ENCODE peak calls at places on chromosome 6, in four cellular contexts. One of them, this sample, is unnamed.

GRCh38 chr6:31308050-31308844 is 36.4 kb upstream of the HLA-C start:
- DNase-seq in K562: peak; percentile 68
- DNase-seq in HepG2: no peak
- DNase-seq in H1: peak; percentile 66
- DNase-seq in this sample: peak; percentile 88

GRCh38 chr6:114361036-114361435 is 18.2 kb upstream of the HS3ST5 start:
- DNase-seq in K562: no peak
- DNase-seq in HepG2: no peak
- DNase-seq in H1: no peak
- DNase-seq in this sample: no peak

GRCh38 chr6:124738496-124738895 is 223.7 kb upstream of the RNF217 start:
- DNase-seq in K562: no peak
- DNase-seq in HepG2: no peak
- DNase-seq in H1: no peak
- DNase-seq in this sample: no peak

GRCh38 chr6:157667211-157668033 is 155.6 kb upstream of the SNX9 start:
- DNase-seq in K562: peak; percentile 83
- DNase-seq in HepG2: peak; percentile 58
- DNase-seq in H1: no peak
- DNase-seq in this sample: peak; percentile 85

GRCh38 chr6:32073066-32073465 is 34.9 kb downstream of the CYP21A2 start:
- DNase-seq in K562: no peak
- DNase-seq in HepG2: no peak
- DNase-seq in H1: no peak
- DNase-seq in this sample: no peak

GRCh38 chr6:29552512-29553051 is 7.0 kb downstream of the UBD start:
- DNase-seq in K562: no peak
- DNase-seq in HepG2: no peak
- DNase-seq in H1: no peak
- DNase-seq in this sample: peak; percentile 62

GRCh38 chr6:40276176-40276575 is 311.0 kb downstream of the LRFN2 start:
- DNase-seq in K562: no peak
- DNase-seq in HepG2: no peak
- DNase-seq in H1: no peak
- DNase-seq in this sample: no peak

GRCh38 chr6:139448998-139449610 is 74.7 kb upstream of the CITED2 start:
- DNase-seq in K562: no peak
- DNase-seq in HepG2: no peak
- DNase-seq in H1: no peak
- DNase-seq in this sample: no peak

GRCh38 chr6:126786262-126786661 is 332.2 kb upstream of the RSPO3 start:
- DNase-seq in K562: no peak
- DNase-seq in HepG2: no peak
- DNase-seq in H1: no peak
- DNase-seq in this sample: no peak

GRCh38 chr6:161228911-161229591 is 44.8 kb downstream of the AGPAT4 start:
- DNase-seq in K562: no peak
- DNase-seq in HepG2: no peak
- DNase-seq in H1: no peak
- DNase-seq in this sample: no peak

GRCh38 chr6:155959898-155960297 is 504.3 kb upstream of the NOX3 start:
- DNase-seq in K562: no peak
- DNase-seq in HepG2: peak; percentile 48
- DNase-seq in H1: no peak
- DNase-seq in this sample: no peak

GRCh38 chr6:47096233-47096887 is 54.2 kb upstream of the ADGRF1 start:
- DNase-seq in K562: no peak
- DNase-seq in HepG2: no peak
- DNase-seq in H1: no peak
- DNase-seq in this sample: no peak

GRCh38 chr6:35240838-35241801 is 18.4 kb upstream of the ZNF76 start:
- DNase-seq in K562: peak; percentile 89
- DNase-seq in HepG2: peak; percentile 59
- DNase-seq in H1: peak; percentile 64
- DNase-seq in this sample: peak; percentile 90

GRCh38 chr6:2447318-2447717 is 201.9 kb upstream of the GMDS start:
- DNase-seq in K562: no peak
- DNase-seq in HepG2: peak; percentile 51
- DNase-seq in H1: no peak
- DNase-seq in this sample: no peak

GRCh38 chr6:110542311-110543024 is 66.1 kb upstream of the SLC22A16 start:
- DNase-seq in K562: no peak
- DNase-seq in HepG2: no peak
- DNase-seq in H1: no peak
- DNase-seq in this sample: no peak

GRCh38 chr6:40958740-40959139 is 80.3 kb downstream of the UNC5CL start:
- DNase-seq in K562: no peak
- DNase-seq in HepG2: peak; percentile 80
- DNase-seq in H1: no peak
- DNase-seq in this sample: no peak

GRCh38 chr6:7241709-7242645 is 71.0 kb downstream of the SSR1 start:
- DNase-seq in K562: no peak
- DNase-seq in HepG2: peak; percentile 95
- DNase-seq in H1: no peak
- DNase-seq in this sample: no peak

GRCh38 chr6:38487423-38487822 is 152.3 kb downstream of the BTBD9 start:
- DNase-seq in K562: no peak
- DNase-seq in HepG2: no peak
- DNase-seq in H1: no peak
- DNase-seq in this sample: no peak

GRCh38 chr6:117498159-117498558 is 15.7 kb downstream of the DCBLD1 start:
- DNase-seq in K562: no peak
- DNase-seq in HepG2: no peak
- DNase-seq in H1: no peak
- DNase-seq in this sample: no peak

GRCh38 chr6:127198549-127198948 is 68.1 kb upstream of the RNF146 start:
- DNase-seq in K562: no peak
- DNase-seq in HepG2: no peak
- DNase-seq in H1: no peak
- DNase-seq in this sample: no peak

GRCh38 chr6:79421707-79422484 is 115.3 kb downstream of the LCA5 start:
- DNase-seq in K562: no peak
- DNase-seq in HepG2: no peak
- DNase-seq in H1: no peak
- DNase-seq in this sample: no peak

GRCh38 chr6:151911401-151911800 is 103.9 kb downstream of the ESR1 start:
- DNase-seq in K562: no peak
- DNase-seq in HepG2: no peak
- DNase-seq in H1: no peak
- DNase-seq in this sample: no peak

GRCh38 chr6:125983246-125983945 is 2.9 kb upstream of the TRMT11 start:
- DNase-seq in K562: no peak
- DNase-seq in HepG2: no peak
- DNase-seq in H1: no peak
- DNase-seq in this sample: no peak

GRCh38 chr6:117916483-117916882 is 9.4 kb downstream of the SLC35F1 start:
- DNase-seq in K562: no peak
- DNase-seq in HepG2: no peak
- DNase-seq in H1: no peak
- DNase-seq in this sample: no peak

GRCh38 chr6:151445482-151445881 is 6.4 kb downstream of the RMND1 start:
- DNase-seq in K562: no peak
- DNase-seq in HepG2: no peak
- DNase-seq in H1: no peak
- DNase-seq in this sample: no peak

GRCh38 chr6:149127212-149127611 is 190.3 kb upstream of the TAB2 start:
- DNase-seq in K562: no peak
- DNase-seq in HepG2: no peak
- DNase-seq in H1: no peak
- DNase-seq in this sample: no peak

GRCh38 chr6:167407239-167408064 is 82.6 kb downstream of the TTLL2 start:
- DNase-seq in K562: no peak
- DNase-seq in HepG2: peak; percentile 32
- DNase-seq in H1: no peak
- DNase-seq in this sample: no peak

GRCh38 chr6:46407785-46408530 is 83.3 kb downstream of the RCAN2 start:
- DNase-seq in K562: no peak
- DNase-seq in HepG2: no peak
- DNase-seq in H1: no peak
- DNase-seq in this sample: no peak

GRCh38 chr6:132919028-132919427 is 104.7 kb downstream of the RPS12 start:
- DNase-seq in K562: no peak
- DNase-seq in HepG2: no peak
- DNase-seq in H1: no peak
- DNase-seq in this sample: peak; percentile 18

GRCh38 chr6:24929255-24929654 is 6.5 kb downstream of the RIPOR2 start:
- DNase-seq in K562: no peak
- DNase-seq in HepG2: no peak
- DNase-seq in H1: no peak
- DNase-seq in this sample: no peak

GRCh38 chr6:42766163-42766670 is 15.6 kb upstream of the BICRAL start:
- DNase-seq in K562: no peak
- DNase-seq in HepG2: no peak
- DNase-seq in H1: no peak
- DNase-seq in this sample: no peak

GRCh38 chr6:25010917-25011625 is 75.3 kb upstream of the RIPOR2 start:
- DNase-seq in K562: no peak
- DNase-seq in HepG2: no peak
- DNase-seq in H1: no peak
- DNase-seq in this sample: no peak

GRCh38 chr6:122839477-122839876 is 50.4 kb downstream of the SMPDL3A start:
- DNase-seq in K562: peak; percentile 70
- DNase-seq in HepG2: peak; percentile 64
- DNase-seq in H1: no peak
- DNase-seq in this sample: peak; percentile 79

GRCh38 chr6:107323133-107323785 is 136.1 kb downstream of the PDSS2 start:
- DNase-seq in K562: no peak
- DNase-seq in HepG2: no peak
- DNase-seq in H1: no peak
- DNase-seq in this sample: no peak

GRCh38 chr6:133456934-133457333 is 215.8 kb downstream of the EYA4 start:
- DNase-seq in K562: no peak
- DNase-seq in HepG2: no peak
- DNase-seq in H1: no peak
- DNase-seq in this sample: peak; percentile 25

GRCh38 chr6:41723178-41723935 is 12.1 kb downstream of the TFEB start:
- DNase-seq in K562: peak; percentile 49
- DNase-seq in HepG2: peak; percentile 77
- DNase-seq in H1: no peak
- DNase-seq in this sample: peak; percentile 65

GRCh38 chr6:99637629-99638028 is 31.0 kb downstream of the PRDM13 start:
- DNase-seq in K562: no peak
- DNase-seq in HepG2: no peak
- DNase-seq in H1: no peak
- DNase-seq in this sample: no peak

GRCh38 chr6:111173341-111173740 is 86.0 kb downstream of the SLC16A10 start:
- DNase-seq in K562: no peak
- DNase-seq in HepG2: no peak
- DNase-seq in H1: no peak
- DNase-seq in this sample: peak; percentile 32

GRCh38 chr6:32405656-32406055 is 1.3 kb downstream of the BTNL2 start:
- DNase-seq in K562: no peak
- DNase-seq in HepG2: no peak
- DNase-seq in H1: no peak
- DNase-seq in this sample: no peak

GRCh38 chr6:29887819-29888581 is 54.3 kb upstream of the HLA-A start:
- DNase-seq in K562: no peak
- DNase-seq in HepG2: no peak
- DNase-seq in H1: no peak
- DNase-seq in this sample: peak; percentile 85

GRCh38 chr6:21914121-21914973 is 320.8 kb downstream of the SOX4 start:
- DNase-seq in K562: no peak
- DNase-seq in HepG2: no peak
- DNase-seq in H1: no peak
- DNase-seq in this sample: no peak
- H2AFZ ChIP-seq in K562: peak overlapping the region; percentile 7
- H2AFZ ChIP-seq in HepG2: no peak overlapping the region
- H2AFZ ChIP-seq in H1: no peak overlapping the region
- H2AFZ ChIP-seq in this sample: no peak overlapping the region

DNA sequence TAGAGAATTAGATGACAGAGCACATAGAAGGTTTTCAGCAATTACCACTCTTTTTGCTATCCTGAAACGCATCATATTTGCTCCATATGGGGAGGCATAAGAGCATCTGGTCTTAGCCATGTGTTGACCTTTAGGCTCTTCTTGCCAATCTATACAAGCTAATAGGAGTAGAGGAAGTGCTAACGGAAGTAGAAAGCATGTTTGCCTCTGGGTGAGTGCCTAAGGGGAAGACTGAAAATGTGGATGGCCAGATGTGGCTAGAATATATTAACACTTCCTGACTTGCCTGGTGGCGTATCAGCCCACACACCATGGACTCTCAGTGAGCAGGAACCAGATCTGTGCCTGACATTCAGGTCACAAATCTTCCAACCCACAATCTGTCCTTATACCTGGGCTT is 136.3 kb downstream of the LRRC1 start:
- DNase-seq in K562: no peak
- DNase-seq in HepG2: no peak
- DNase-seq in H1: no peak
- DNase-seq in this sample: no peak
- TF ChIP-seq CREB1 in K562: no peak
- TF ChIP-seq CREB1 in HepG2: no peak
- TF ChIP-seq CREB1 in H1: no peak
- TF ChIP-seq CREB1 in this sample: no peak

DNA sequence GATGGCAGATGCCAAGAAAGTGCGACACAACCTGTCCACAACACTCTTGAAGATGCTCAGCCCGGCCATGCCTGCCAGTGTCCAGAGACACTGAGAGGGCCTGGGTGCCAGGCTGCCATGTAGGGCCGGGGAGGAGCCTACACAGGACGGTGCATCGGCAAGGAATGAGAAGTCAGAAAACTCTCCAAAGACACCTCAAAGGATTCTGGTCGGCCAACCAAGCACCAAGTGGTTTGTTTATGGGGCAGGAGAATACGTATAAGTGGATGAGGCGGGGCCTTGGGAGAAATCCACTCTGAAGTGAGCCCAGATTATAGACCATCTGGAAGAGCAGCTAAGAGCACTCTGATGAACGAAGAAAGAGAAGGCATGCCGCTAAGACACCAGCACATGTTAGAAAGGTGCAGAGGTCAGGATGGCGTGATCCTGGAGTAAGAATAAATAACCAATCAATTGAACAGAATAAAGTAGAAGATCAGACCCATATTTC is 120.7 kb upstream of the FOXQ1 start:
- DNase-seq in K562: no peak
- DNase-seq in HepG2: no peak
- DNase-seq in H1: no peak
- DNase-seq in this sample: no peak
- H2AFZ ChIP-seq in K562: no peak overlapping the region
- H2AFZ ChIP-seq in HepG2: no peak overlapping the region
- H2AFZ ChIP-seq in H1: no peak overlapping the region
- H2AFZ ChIP-seq in this sample: no peak overlapping the region

GRCh38 chr6:89693207-89693606 is 54.7 kb upstream of the LYRM2 start:
- DNase-seq in K562: no peak
- DNase-seq in HepG2: no peak
- DNase-seq in H1: no peak
- DNase-seq in this sample: no peak
- TF ChIP-seq CREB1 in K562: no peak
- TF ChIP-seq CREB1 in HepG2: no peak
- TF ChIP-seq CREB1 in H1: no peak
- TF ChIP-seq CREB1 in this sample: no peak